ENCODE peak calls at places on chromosomes 13 and 19, in five cellular contexts. K is GM12878, L is GM12891, G is H1, T is HepG2. R is an unnamed sample.

GRCh38 chr19:44725684-44726083 is 22.8 kb upstream of the BCL3 start:
- DNase-seq in G (no peak), K (no peak), T (no peak), L (no peak), R (no peak)

GRCh38 chr13:37816276-37816675 is 53.3 kb downstream of the TRPC4 start:
- DNase-seq in G (no peak), T (no peak), L (no peak), K (no peak), R (no peak)

GRCh38 chr13:34591801-34592454 is 350.1 kb upstream of the NBEA start:
- DNase-seq in T (no peak), L (no peak), K (no peak), G (no peak), R (no peak)

GRCh38 chr13:40653558-40654318 is 12.7 kb downstream of the FOXO1 start:
- DNase-seq in G (no peak), L (no peak), T (no peak), K (no peak), R (no peak)

GRCh38 chr19:5170329-5170745 is 170.3 kb downstream of the PTPRS start:
- DNase-seq in G (no peak), T (no peak), K (no peak), L (no peak), R (no peak)

GRCh38 chr19:53961523-53962345 is 1.0 kb upstream of the CACNG8 start:
- DNase-seq in L (no peak), T (no peak), K (no peak), G (no peak), R (no peak)

GRCh38 chr13:34748561-34748960 is 193.5 kb upstream of the NBEA start:
- DNase-seq in G (no peak), T (no peak), L (no peak), K (no peak), R (no peak)

GRCh38 chr13:110428281-110428680 is 121.2 kb downstream of the COL4A2 start:
- DNase-seq in K (no peak), T (no peak), L (no peak), G (no peak), R (no peak)

GRCh38 chr19:32309711-32310390 is 35.6 kb upstream of the ZNF507 start:
- DNase-seq in L (no peak), T (no peak), K (no peak), G (no peak), R (no peak)

GRCh38 chr13:94967183-94968039 is 255.1 kb upstream of the SOX21 start:
- DNase-seq in K (no peak), G (no peak), T (no peak), L (peak), R (peak)

GRCh38 chr13:68692049-68692448 is 1415.6 kb upstream of the ATXN8OS start:
- DNase-seq in K (no peak), L (no peak), G (no peak), T (no peak), R (no peak)

GRCh38 chr13:51625555-51626345 is 41.5 kb downstream of the WDFY2 start:
- DNase-seq in L (no peak), G (no peak), T (no peak), K (no peak), R (no peak)

GRCh38 chr19:43534811-43535761 is 2.1 kb downstream of the ZNF575 start:
- DNase-seq in G (peak), L (no peak), K (no peak), T (peak), R (no peak)

GRCh38 chr13:106533101-106533939 is 2.1 kb downstream of the EFNB2 start:
- DNase-seq in L (no peak), T (peak), G (no peak), K (no peak), R (peak)

GRCh38 chr19:31416548-31416947 is 67.3 kb upstream of the TSHZ3 start:
- DNase-seq in T (no peak), K (no peak), L (no peak), G (no peak), R (no peak)

GRCh38 chr13:103815619-103816018 is 749.4 kb upstream of the SLC10A2 start:
- DNase-seq in G (no peak), L (no peak), K (no peak), T (no peak), R (no peak)

GRCh38 chr13:93476175-93476574 is 249.6 kb downstream of the GPC6 start:
- DNase-seq in K (no peak), T (peak), L (no peak), G (no peak), R (no peak)

GRCh38 chr13:64767054-64767453 is 2463.1 kb downstream of the PCDH9 start:
- DNase-seq in L (no peak), K (no peak), T (no peak), G (no peak), R (no peak)

GRCh38 chr19:31783592-31783991 is 434.4 kb upstream of the TSHZ3 start:
- DNase-seq in T (no peak), K (no peak), L (no peak), G (no peak), R (no peak)

GRCh38 chr13:67554296-67554695 is 324.2 kb upstream of the PCDH9 start:
- DNase-seq in G (no peak), K (no peak), T (no peak), L (no peak), R (no peak)

GRCh38 chr13:109665781-109666249 is 120.6 kb downstream of the IRS2 start:
- DNase-seq in L (no peak), K (no peak), T (no peak), G (no peak), R (no peak)

GRCh38 chr13:32264407-32264806 is 50.8 kb downstream of the ZAR1L start:
- DNase-seq in K (no peak), G (no peak), L (no peak), T (no peak), R (no peak)

GRCh38 chr13:27482996-27483395 is 32.6 kb upstream of the MTIF3 start:
- DNase-seq in G (no peak), L (peak), T (no peak), K (peak), R (peak)

GRCh38 chr19:49801966-49802661 is 11.0 kb downstream of the FUZ start:
- DNase-seq in K (no peak), G (no peak), L (no peak), T (no peak), R (no peak)

GRCh38 chr19:40762754-40763153 is 11.8 kb downstream of the SNRPA start:
- DNase-seq in K (no peak), G (no peak), T (no peak), L (no peak), R (no peak)

GRCh38 chr19:29845576-29846176 is 33.9 kb downstream of the CCNE1 start:
- DNase-seq in G (no peak), T (no peak), L (no peak), K (no peak), R (no peak)

GRCh38 chr13:83182845-83183244 is 699.4 kb downstream of the SLITRK1 start:
- DNase-seq in L (no peak), G (no peak), T (no peak), K (no peak), R (no peak)

GRCh38 chr19:48900477-48901452 is 653 bp downstream of the NUCB1 start:
- DNase-seq in K (no peak), G (no peak), L (no peak), T (peak), R (no peak)

GRCh38 chr19:1651548-1652394 is 644 bp downstream of the TCF3 start:
- DNase-seq in T (no peak), L (no peak), G (no peak), K (no peak), R (no peak)

GRCh38 chr13:113875429-113875815 is 11.5 kb upstream of the GAS6 start:
- DNase-seq in T (no peak), K (no peak), G (no peak), L (no peak), R (no peak)

GRCh38 chr13:112233256-112233655 is 142.9 kb upstream of the SPACA7 start:
- DNase-seq in L (no peak), K (no peak), G (no peak), T (no peak), R (no peak)

GRCh38 chr13:96967248-96967745 is 27.0 kb downstream of the OXGR1 start:
- DNase-seq in T (peak), G (no peak), L (no peak), K (no peak), R (no peak)
- TF ChIP-seq TAF1 in T (no peak), G (no peak), L (no peak), K (no peak), R (no peak)

DNA sequence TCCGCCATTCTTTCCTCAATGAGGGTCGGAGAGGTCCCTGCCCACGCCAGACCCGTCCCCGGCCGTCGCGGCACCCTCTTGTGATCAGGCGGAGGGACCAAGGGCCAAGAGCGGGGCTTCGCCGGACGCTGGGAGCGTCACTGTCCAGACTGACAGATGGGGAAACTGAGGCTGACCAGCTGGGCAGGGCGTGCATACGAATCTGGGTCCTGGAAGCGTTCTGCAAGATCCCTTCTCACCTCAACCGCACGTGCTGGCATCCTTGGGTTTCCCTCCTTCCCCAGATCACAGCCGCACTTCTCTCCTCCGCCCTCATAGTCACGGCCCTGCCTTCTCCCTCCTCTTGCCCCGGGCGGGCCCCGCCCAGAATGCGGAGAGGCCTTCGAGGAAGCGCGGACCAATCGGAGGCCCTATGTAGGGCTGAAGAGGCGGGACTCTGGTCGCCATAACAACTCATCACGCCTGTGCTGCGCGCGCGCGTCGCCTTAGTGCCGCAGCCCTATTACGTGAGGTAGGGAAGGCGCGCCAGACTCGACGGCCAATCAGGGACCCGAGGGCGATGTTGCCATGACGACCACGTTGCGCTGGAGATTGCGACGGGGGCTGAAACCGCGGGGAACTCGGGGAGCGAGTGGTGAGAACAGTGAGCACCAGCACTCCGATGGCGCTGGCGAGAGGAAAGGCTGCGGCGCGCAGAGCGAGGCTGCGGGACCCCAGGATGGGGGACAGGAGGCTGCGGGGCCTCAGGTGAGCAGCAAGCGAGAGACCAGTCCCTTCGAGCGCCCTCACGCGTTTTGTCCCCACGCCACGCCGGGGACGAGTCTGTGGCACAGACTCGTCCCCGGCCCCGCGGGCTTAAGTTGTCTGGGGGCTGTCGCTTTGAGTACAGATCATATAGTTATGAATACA is 5.7 kb downstream of the RNF225 start:
- DNase-seq in L (peak), T (peak), G (peak), K (peak), R (peak)
- TF ChIP-seq POLR2A in L (peak), T (peak), G (no peak), K (peak), R (peak)

GRCh38 chr19:56112313-56112709 is 8.8 kb downstream of the ZNF787 start:
- DNase-seq in T (no peak), K (no peak), G (no peak), L (no peak), R (no peak)

GRCh38 chr19:56110515-56111448 is 10.3 kb downstream of the ZNF787 start:
- DNase-seq in L (no peak), G (no peak), T (peak), K (no peak), R (no peak)

GRCh38 chr19:56113071-56113632 is 7.9 kb downstream of the ZNF787 start:
- DNase-seq in T (no peak), L (no peak), G (no peak), K (no peak), R (no peak)

GRCh38 chr19:56114051-56114694 is 6.9 kb downstream of the ZNF787 start:
- DNase-seq in L (no peak), K (no peak), G (no peak), T (no peak), R (no peak)

GRCh38 chr19:56111601-56112312 is 9.3 kb downstream of the ZNF787 start:
- DNase-seq in K (no peak), G (no peak), L (no peak), T (peak), R (peak)
- TF ChIP-seq TAF1 in K (no peak), G (no peak), L (no peak), T (no peak), R (no peak)

GRCh38 chr13:30818323-30818960 is 83.1 kb downstream of the ALOX5AP start:
- DNase-seq in L (no peak), T (no peak), G (no peak), K (no peak), R (no peak)

GRCh38 chr13:30824651-30825050 is 81.4 kb upstream of the MEDAG start:
- DNase-seq in G (no peak), K (no peak), L (no peak), T (no peak), R (no peak)

GRCh38 chr13:30816733-30817132 is 81.4 kb downstream of the ALOX5AP start:
- DNase-seq in T (no peak), L (no peak), G (no peak), K (no peak), R (no peak)

GRCh38 chr13:30819136-30819875 is 84.0 kb downstream of the ALOX5AP start:
- DNase-seq in T (peak), L (no peak), K (no peak), G (no peak), R (no peak)

DNA sequence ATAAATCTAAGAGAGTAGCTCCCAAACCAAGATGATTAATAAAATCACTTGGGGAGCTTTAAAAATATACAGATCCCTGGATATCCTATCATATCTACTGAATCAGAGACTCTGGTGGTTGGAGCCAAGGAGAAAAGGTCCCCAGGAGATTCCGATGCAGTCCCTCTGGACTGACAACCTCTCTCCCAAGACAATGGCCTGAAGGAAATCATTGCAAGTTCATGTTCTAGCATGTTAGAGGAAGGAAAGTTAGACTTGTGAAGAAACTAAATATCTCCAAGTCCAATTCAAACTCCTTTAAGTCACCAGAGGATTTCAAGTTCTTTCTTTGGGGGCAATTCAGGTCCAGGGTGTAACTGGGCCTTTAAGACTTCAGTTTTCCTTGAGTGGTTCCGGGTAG is 84.7 kb upstream of the MEDAG start:
- DNase-seq in T (no peak), K (no peak), G (no peak), L (no peak), R (no peak)
- TF ChIP-seq POLR2A in T (no peak), K (no peak), G (no peak), L (no peak), R (no peak)